ENCODE peak calls at places on chromosomes 12 and 14, in four cellular contexts. One of them, this sample, is unnamed.
A peak's percentile ranks its signal among the peaks of the same experiment; 100 is the strongest.

GRCh38 chr14:104564744-104565679 is 14.6 kb upstream of the C14orf180 start:
- DNase-seq in HepG2: no peak
- DNase-seq in K562: no peak
- DNase-seq in HCT116: no peak
- DNase-seq in this sample: no peak

GRCh38 chr14:29028973-29029582 is 262.5 kb downstream of the FOXG1 start:
- DNase-seq in HepG2: peak; percentile 99
- DNase-seq in K562: no peak
- DNase-seq in HCT116: no peak
- DNase-seq in this sample: no peak

GRCh38 chr14:99603471-99603933 is 505 bp downstream of the CCDC85C start:
- DNase-seq in HepG2: no peak
- DNase-seq in K562: no peak
- DNase-seq in HCT116: no peak
- DNase-seq in this sample: no peak

GRCh38 chr14:104973215-104974145 is 4.7 kb downstream of the AHNAK2 start:
- DNase-seq in HepG2: no peak
- DNase-seq in K562: no peak
- DNase-seq in HCT116: peak; percentile 98
- DNase-seq in this sample: peak; percentile 89

GRCh38 chr14:59727073-59727661 is 143.4 kb downstream of the RTN1 start:
- DNase-seq in HepG2: no peak
- DNase-seq in K562: no peak
- DNase-seq in HCT116: no peak
- DNase-seq in this sample: no peak

GRCh38 chr12:96720363-96720705 is 186.7 kb upstream of the NEDD1 start:
- DNase-seq in HepG2: no peak
- DNase-seq in K562: no peak
- DNase-seq in HCT116: no peak
- DNase-seq in this sample: no peak

GRCh38 chr14:101192661-101193000 is 289.1 kb upstream of the RTL1 start:
- DNase-seq in HepG2: no peak
- DNase-seq in K562: no peak
- DNase-seq in HCT116: no peak
- DNase-seq in this sample: no peak

GRCh38 chr12:97306121-97306520 is 156.5 kb upstream of the RMST start:
- DNase-seq in HepG2: no peak
- DNase-seq in K562: no peak
- DNase-seq in HCT116: no peak
- DNase-seq in this sample: no peak

GRCh38 chr12:88578821-88579518 is 1.3 kb downstream of the KITLG start:
- DNase-seq in HepG2: peak; percentile 37
- DNase-seq in K562: peak; percentile 6
- DNase-seq in HCT116: no peak
- DNase-seq in this sample: no peak

GRCh38 chr14:76584271-76584702 is 177.0 kb upstream of the VASH1 start:
- DNase-seq in HepG2: no peak
- DNase-seq in K562: no peak
- DNase-seq in HCT116: no peak
- DNase-seq in this sample: no peak

GRCh38 chr14:102427642-102428041 is 64.9 kb downstream of the TECPR2 start:
- DNase-seq in HepG2: no peak
- DNase-seq in K562: no peak
- DNase-seq in HCT116: no peak
- DNase-seq in this sample: no peak

GRCh38 chr12:6962285-6963015 is 8.0 kb downstream of the PHB2 start:
- DNase-seq in HepG2: no peak
- DNase-seq in K562: no peak
- DNase-seq in HCT116: no peak
- DNase-seq in this sample: no peak

GRCh38 chr12:132477703-132478432 is 12.1 kb upstream of the FBRSL1 start:
- DNase-seq in HepG2: no peak
- DNase-seq in K562: no peak
- DNase-seq in HCT116: no peak
- DNase-seq in this sample: no peak

GRCh38 chr12:132711169-132711843 is 664 bp downstream of the PGAM5 start:
- DNase-seq in HepG2: no peak
- DNase-seq in K562: peak; percentile 44
- DNase-seq in HCT116: no peak
- DNase-seq in this sample: no peak

GRCh38 chr12:65229441-65229840 is 49.0 kb upstream of the MSRB3 start:
- DNase-seq in HepG2: no peak
- DNase-seq in K562: no peak
- DNase-seq in HCT116: no peak
- DNase-seq in this sample: no peak

GRCh38 chr14:59265808-59266207 is 77.3 kb downstream of the DAAM1 start:
- DNase-seq in HepG2: no peak
- DNase-seq in K562: no peak
- DNase-seq in HCT116: no peak
- DNase-seq in this sample: no peak

GRCh38 chr12:22321620-22322019 is 12.9 kb downstream of the ST8SIA1 start:
- DNase-seq in HepG2: no peak
- DNase-seq in K562: no peak
- DNase-seq in HCT116: no peak
- DNase-seq in this sample: no peak

GRCh38 chr14:70934502-70935134 is 27.4 kb downstream of the PCNX1 start:
- DNase-seq in HepG2: peak; percentile 29
- DNase-seq in K562: no peak
- DNase-seq in HCT116: no peak
- DNase-seq in this sample: no peak

GRCh38 chr12:117114784-117115183 is 15.6 kb upstream of the TESC start:
- DNase-seq in HepG2: no peak
- DNase-seq in K562: no peak
- DNase-seq in HCT116: no peak
- DNase-seq in this sample: no peak

GRCh38 chr14:102140027-102140749 is 491 bp downstream of the WDR20 start:
- DNase-seq in HepG2: peak; percentile 6
- DNase-seq in K562: peak; percentile 25
- DNase-seq in HCT116: no peak
- DNase-seq in this sample: no peak

GRCh38 chr12:111367661-111368221 is 1.2 kb downstream of the PHETA1 start:
- DNase-seq in HepG2: peak; percentile 91
- DNase-seq in K562: no peak
- DNase-seq in HCT116: no peak
- DNase-seq in this sample: no peak

GRCh38 chr14:63563370-63564026 is 20.3 kb upstream of the PPP2R5E start:
- DNase-seq in HepG2: no peak
- DNase-seq in K562: no peak
- DNase-seq in HCT116: no peak
- DNase-seq in this sample: no peak

GRCh38 chr12:121917950-121918678 is at the start of gene CFAP251:
- DNase-seq in HepG2: no peak
- DNase-seq in K562: no peak
- DNase-seq in HCT116: peak; percentile 85
- DNase-seq in this sample: peak; percentile 41
- H3K4me3 ChIP-seq in HepG2: no peak within 1 kb of the TSS
- H3K4me3 ChIP-seq in K562: no peak within 1 kb of the TSS
- H3K4me3 ChIP-seq in HCT116: peak within 1 kb of the TSS; percentile 52
- H3K4me3 ChIP-seq in this sample: peak within 1 kb of the TSS; percentile 48

GRCh38 chr12:31323466-31324115 is 2.4 kb downstream of the SINHCAF start:
- DNase-seq in HepG2: no peak
- DNase-seq in K562: peak; percentile 39
- DNase-seq in HCT116: no peak
- DNase-seq in this sample: no peak
- TF ChIP-seq POLR2AphosphoS5 in HepG2: peak; percentile 16
- TF ChIP-seq POLR2AphosphoS5 in K562: peak; percentile 17
- TF ChIP-seq POLR2AphosphoS5 in HCT116: no peak
- TF ChIP-seq POLR2AphosphoS5 in this sample: no peak

GRCh38 chr12:12167847-12168246 is 97.1 kb downstream of the BCL2L14 start:
- DNase-seq in HepG2: peak; percentile 45
- DNase-seq in K562: no peak
- DNase-seq in HCT116: no peak
- DNase-seq in this sample: no peak
- TF ChIP-seq TCF7L2 in HepG2: no peak
- TF ChIP-seq TCF7L2 in K562: no peak
- TF ChIP-seq TCF7L2 in HCT116: no peak
- TF ChIP-seq TCF7L2 in this sample: no peak

DNA sequence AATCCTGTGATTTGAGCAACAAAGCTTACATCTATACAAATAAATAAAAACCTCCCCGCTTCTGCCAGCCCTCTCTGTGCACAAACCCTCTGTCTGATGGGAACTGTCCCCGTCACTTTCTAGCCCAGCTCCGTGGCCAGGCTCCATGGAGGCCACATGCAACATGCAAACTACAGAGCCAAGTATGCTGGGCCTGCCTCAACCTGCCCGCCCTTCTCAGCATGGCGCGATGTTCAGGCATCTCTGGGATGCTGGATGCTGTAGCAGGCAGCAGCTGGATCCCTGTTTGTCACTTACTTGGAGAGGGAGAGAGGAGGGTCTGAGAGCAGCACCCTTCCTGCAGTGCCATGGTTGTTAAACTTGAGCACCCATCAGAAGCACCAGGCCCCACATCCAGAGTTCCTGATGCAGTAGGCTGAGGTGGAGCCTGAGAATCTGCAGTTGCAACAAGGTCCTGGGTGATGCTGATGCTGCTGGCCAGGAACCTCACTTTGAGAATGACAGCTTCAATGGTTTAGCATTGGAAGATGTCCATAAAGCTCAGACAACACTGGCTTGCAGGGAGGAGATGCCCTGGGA is 32.4 kb downstream of the CLMN start:
- DNase-seq in HepG2: no peak
- DNase-seq in K562: no peak
- DNase-seq in HCT116: no peak
- DNase-seq in this sample: no peak
- H3K4me3 ChIP-seq in HepG2: no peak overlapping the region
- H3K4me3 ChIP-seq in K562: no peak overlapping the region
- H3K4me3 ChIP-seq in HCT116: no peak overlapping the region
- H3K4me3 ChIP-seq in this sample: no peak overlapping the region

GRCh38 chr14:66381765-66382164 is 104.4 kb upstream of the CCDC196 start:
- DNase-seq in HepG2: no peak
- DNase-seq in K562: no peak
- DNase-seq in HCT116: no peak
- DNase-seq in this sample: no peak
- TF ChIP-seq POLR2AphosphoS5 in HepG2: no peak
- TF ChIP-seq POLR2AphosphoS5 in K562: no peak
- TF ChIP-seq POLR2AphosphoS5 in HCT116: no peak
- TF ChIP-seq POLR2AphosphoS5 in this sample: no peak

GRCh38 chr12:104105461-104105860 is 32.5 kb downstream of the NFYB start:
- DNase-seq in HepG2: no peak
- DNase-seq in K562: no peak
- DNase-seq in HCT116: no peak
- DNase-seq in this sample: no peak
- TF ChIP-seq TCF7L2 in HepG2: no peak
- TF ChIP-seq TCF7L2 in K562: no peak
- TF ChIP-seq TCF7L2 in HCT116: no peak
- TF ChIP-seq TCF7L2 in this sample: no peak

GRCh38 chr14:106845286-106846087 is 1319.1 kb downstream of the TMEM121 start:
- DNase-seq in HepG2: peak; percentile 97
- DNase-seq in K562: no peak
- DNase-seq in HCT116: no peak
- DNase-seq in this sample: no peak
- H3K4me3 ChIP-seq in HepG2: peak overlapping the region; percentile 76
- H3K4me3 ChIP-seq in K562: no peak overlapping the region
- H3K4me3 ChIP-seq in HCT116: no peak overlapping the region
- H3K4me3 ChIP-seq in this sample: peak overlapping the region; percentile 58

DNA sequence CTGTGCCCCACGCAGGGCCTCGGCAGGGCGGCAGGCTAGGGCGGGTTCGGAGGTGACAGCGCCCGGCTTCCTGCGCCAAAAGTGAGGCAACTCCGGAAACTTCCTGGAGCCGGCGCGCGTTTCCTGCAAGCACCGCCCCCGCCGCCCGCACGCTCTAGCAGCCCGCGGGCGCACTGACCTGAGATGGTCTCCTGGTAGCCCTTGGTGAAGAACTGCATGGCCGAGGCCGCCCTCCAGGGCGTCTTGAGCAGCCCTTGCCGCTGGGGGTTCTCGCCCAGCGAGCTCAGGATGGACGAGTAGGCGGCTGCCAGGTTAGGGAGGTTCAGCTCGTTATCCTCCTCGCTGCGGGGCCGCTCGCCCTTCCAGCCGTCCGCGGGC is 494 bp downstream of the GCH1 start:
- DNase-seq in HepG2: peak; percentile 62
- DNase-seq in K562: peak; percentile 41
- DNase-seq in HCT116: peak; percentile 41
- DNase-seq in this sample: no peak
- TF ChIP-seq POLR2AphosphoS5 in HepG2: no peak
- TF ChIP-seq POLR2AphosphoS5 in K562: no peak
- TF ChIP-seq POLR2AphosphoS5 in HCT116: no peak
- TF ChIP-seq POLR2AphosphoS5 in this sample: no peak